ENCODE peak calls at places on chromosomes 3 and 15, in nine cellular contexts. D, Z, K, V, S, O, T, A and C are unnamed samples.

GRCh38 chr3:148943531-148944200 is 47.7 kb upstream of the GYG1 start:
- DNase-seq in O (peak; percentile 93), A (peak; percentile 17), S (peak; percentile 73), D (peak; percentile 87), V (no peak), K (peak; percentile 81), Z (peak; percentile 86), T (peak; percentile 81), C (peak; percentile 92)

GRCh38 chr3:192445768-192446644 is 281.3 kb downstream of the FGF12 start:
- DNase-seq in S (no peak), T (no peak), V (no peak), O (no peak), K (peak; percentile 55), Z (peak; percentile 25), A (no peak), D (peak; percentile 58), C (peak; percentile 7)

GRCh38 chr3:27209595-27210264 is 159.5 kb downstream of the NEK10 start:
- DNase-seq in S (no peak), D (no peak), T (no peak), Z (no peak), A (no peak), O (no peak), V (no peak), K (no peak), C (no peak)

GRCh38 chr3:143979813-143980212 is 8.2 kb downstream of the DIPK2A start:
- DNase-seq in Z (no peak), O (no peak), S (no peak), T (peak; percentile 18), K (peak; percentile 47), D (peak; percentile 45), A (no peak), V (no peak), C (no peak)

GRCh38 chr3:121998030-121998580 is 23.9 kb downstream of the ILDR1 start:
- DNase-seq in Z (no peak), K (peak; percentile 51), O (peak; percentile 68), D (peak; percentile 64), V (no peak), T (peak; percentile 39), S (no peak), A (peak; percentile 69), C (no peak)

GRCh38 chr3:132399054-132399929 is 18.0 kb upstream of the DNAJC13 start:
- DNase-seq in D (peak; percentile 86), K (peak; percentile 50), S (peak; percentile 53), O (peak; percentile 61), T (peak; percentile 61), V (no peak), A (peak; percentile 24), Z (peak; percentile 69), C (peak; percentile 60)

GRCh38 chr3:191768421-191768820 is 307.5 kb downstream of the PYDC2 start:
- DNase-seq in V (no peak), O (no peak), K (no peak), T (no peak), D (no peak), Z (peak; percentile 34), S (no peak), A (no peak), C (no peak)

GRCh38 chr3:99172736-99173657 is 271.5 kb upstream of the DCBLD2 start:
- DNase-seq in K (peak; percentile 71), A (no peak), Z (peak; percentile 85), D (peak; percentile 79), S (peak; percentile 32), O (peak; percentile 84), T (peak; percentile 75), V (peak; percentile 9), C (peak; percentile 85)

GRCh38 chr15:40739042-40739441 is 16.0 kb downstream of the RMDN3 start:
- DNase-seq in D (no peak), K (no peak), S (no peak), Z (peak; percentile 32), A (no peak), T (no peak), O (no peak), V (no peak), C (no peak)

GRCh38 chr15:90638963-90639362 is 78.2 kb upstream of the BLM start:
- DNase-seq in O (no peak), A (no peak), D (no peak), V (no peak), Z (no peak), T (no peak), K (no peak), S (no peak), C (no peak)

GRCh38 chr3:56133423-56133822 is 334.8 kb downstream of the ERC2 start:
- DNase-seq in T (peak; percentile 74), O (peak; percentile 59), V (no peak), Z (no peak), D (peak; percentile 80), K (peak; percentile 82), A (no peak), S (no peak), C (no peak)

GRCh38 chr3:12741205-12741604 is 17.9 kb downstream of the TMEM40 start:
- DNase-seq in Z (peak; percentile 74), S (no peak), A (no peak), V (no peak), D (no peak), O (no peak), T (no peak), K (no peak), C (no peak)

GRCh38 chr15:72994778-72995177 is 57.5 kb upstream of the NEO1 start:
- DNase-seq in O (no peak), D (peak; percentile 38), S (no peak), Z (no peak), A (no peak), K (no peak), T (no peak), V (no peak), C (no peak)

GRCh38 chr3:25945366-25945765 is 155.5 kb downstream of the OXSM start:
- DNase-seq in O (no peak), T (no peak), V (no peak), Z (no peak), S (no peak), A (no peak), D (no peak), K (no peak), C (no peak)

GRCh38 chr3:186383026-186383993 is 21.3 kb upstream of the DGKG start:
- DNase-seq in T (no peak), Z (peak; percentile 31), O (no peak), A (no peak), V (no peak), D (no peak), K (no peak), S (no peak), C (no peak)

GRCh38 chr3:129758921-129759320 is 134.6 kb downstream of the TMCC1 start:
- DNase-seq in D (no peak), S (no peak), T (no peak), K (peak; percentile 42), O (no peak), V (no peak), Z (no peak), A (no peak), C (peak; percentile 28)

GRCh38 chr3:50256978-50257890 is 11.7 kb upstream of the SEMA3B start:
- DNase-seq in V (peak; percentile 72), Z (peak; percentile 76), K (peak; percentile 30), A (no peak), T (peak; percentile 50), O (peak; percentile 67), S (no peak), D (peak; percentile 57), C (peak; percentile 74)

GRCh38 chr3:36741285-36741684 is 23.1 kb downstream of the DCLK3 start:
- DNase-seq in Z (peak; percentile 56), K (no peak), V (no peak), A (no peak), O (peak; percentile 30), S (no peak), D (peak; percentile 29), T (no peak), C (peak; percentile 6)

GRCh38 chr3:133944641-133945441 is 49.2 kb upstream of the RAB6B start:
- DNase-seq in K (peak; percentile 95), O (peak; percentile 69), Z (no peak), V (no peak), T (peak; percentile 95), S (no peak), D (peak; percentile 37), A (peak; percentile 11), C (peak; percentile 94)

GRCh38 chr15:98412852-98413251 is 235.5 kb upstream of the IGF1R start:
- DNase-seq in T (no peak), V (no peak), O (peak; percentile 10), A (no peak), D (no peak), Z (no peak), S (no peak), K (peak; percentile 1), C (no peak)

GRCh38 chr15:74397239-74398068 is 30.0 kb upstream of the CYP11A1 start:
- DNase-seq in T (no peak), Z (no peak), V (peak; percentile 32), A (no peak), D (no peak), K (no peak), S (no peak), O (peak; percentile 64), C (no peak)